ENCODE peak calls at places on chromosome 16, in six cellular contexts. C is pancreas; I is AG10803; A is glutamatergic neuron; K is stimulated activated naive CD8-positive, alpha-beta T cell treated with anti-CD3 and anti-CD28 coated beads, Interleukin-15, Interleukin-2, amounts not matched to agents 100 U/mL and 50 U/mL, for 24 hours; S is activated CD4-positive, alpha-beta T cell treated with anti-CD3 and anti-CD28 coated beads, Interleukin-2, amount 10 ng/mL, durations not matched to agents 24 days and 14 days. V is an unnamed sample.

GRCh38 chr16:84618428-84619102 is 687 bp upstream of the COTL1 start:
- DNase-seq in I (peak), C (peak), K (no peak), S (no peak), A (peak), V (peak)

GRCh38 chr16:53457670-53458069 is 23.4 kb downstream of the RBL2 start:
- DNase-seq in A (no peak), K (peak), C (no peak), S (peak), I (no peak), V (no peak)

GRCh38 chr16:9434659-9435058 is 343.2 kb downstream of the HAPSTR1 start:
- DNase-seq in I (no peak), S (no peak), K (no peak), C (no peak), A (no peak), V (no peak)

GRCh38 chr16:82567203-82567602 is 59.6 kb upstream of the CDH13 start:
- DNase-seq in I (no peak), A (no peak), C (no peak), K (no peak), S (no peak), V (no peak)

GRCh38 chr16:73040136-73040535 is 7.8 kb downstream of the ZFHX3 start:
- DNase-seq in S (no peak), C (no peak), I (no peak), K (no peak), A (no peak), V (no peak)

GRCh38 chr16:3576211-3576610 is 992 bp downstream of the NLRC3 start:
- DNase-seq in K (peak), I (no peak), A (no peak), S (peak), C (no peak), V (no peak)

GRCh38 chr16:67283826-67284555 is 4.7 kb downstream of the PLEKHG4 start:
- DNase-seq in S (no peak), C (no peak), K (no peak), A (no peak), I (no peak), V (no peak)

GRCh38 chr16:17899141-17899540 is 428.4 kb upstream of the XYLT1 start:
- DNase-seq in K (no peak), S (no peak), C (no peak), I (no peak), A (no peak), V (no peak)

GRCh38 chr16:83403751-83404150 is 404.0 kb upstream of the HSBP1 start:
- DNase-seq in C (no peak), I (peak), S (no peak), K (no peak), A (no peak), V (no peak)

GRCh38 chr16:70746708-70747424 is 54.1 kb downstream of the VAC14 start:
- DNase-seq in K (peak), S (peak), C (peak), I (peak), A (no peak), V (no peak)

GRCh38 chr16:72094266-72094610 is 591 bp downstream of the DHX38 start:
- DNase-seq in S (no peak), C (no peak), K (peak), I (peak), A (no peak), V (no peak)